ENCODE peak calls at places on chromosome 13, in six cellular contexts. I is neural crest cell; L is fibroblast of lung; U is activated CD4-positive, CD25-positive, alpha-beta regulatory T cell; F is suprapubic skin; G is A549. B is an unnamed sample.

GRCh38 chr13:73039201-73040108 is 19.4 kb upstream of the KLF5 start:
- DNase-seq in F (no peak), G (no peak), I (no peak), U (no peak), L (no peak), B (no peak)

GRCh38 chr13:74200081-74200480 is 65.9 kb upstream of the KLF12 start:
- DNase-seq in I (no peak), U (no peak), F (no peak), L (peak; percentile 66), G (no peak), B (no peak)

GRCh38 chr13:26558074-26558805 is 757 bp downstream of the WASF3 start:
- DNase-seq in G (no peak), F (no peak), U (no peak), L (peak; percentile 26), I (peak; percentile 16), B (no peak)

GRCh38 chr13:51729853-51730553 is 74.0 kb downstream of the DHRS12 start:
- DNase-seq in G (no peak), F (peak; percentile 83), L (peak; percentile 88), I (no peak), U (no peak), B (no peak)

GRCh38 chr13:113970810-113971470 is 2.9 kb downstream of the C13orf46 start:
- DNase-seq in G (no peak), I (no peak), U (no peak), L (peak; percentile 70), F (no peak), B (no peak)

GRCh38 chr13:60148918-60149317 is 14.8 kb downstream of the DIAPH3 start:
- DNase-seq in F (no peak), L (no peak), I (no peak), U (no peak), G (no peak), B (no peak)

GRCh38 chr13:109333893-109334651 is 452.3 kb downstream of the IRS2 start:
- DNase-seq in L (no peak), I (no peak), F (no peak), U (no peak), G (no peak), B (no peak)

GRCh38 chr13:27578121-27579030 is 42.0 kb downstream of the LNX2 start:
- DNase-seq in I (no peak), U (no peak), L (peak; percentile 17), G (peak; percentile 2), F (no peak), B (no peak)

GRCh38 chr13:50403311-50403710 is 388.1 kb downstream of the KCNRG start:
- DNase-seq in U (no peak), I (no peak), G (no peak), F (no peak), L (no peak), B (no peak)

GRCh38 chr13:47215741-47216140 is 318.9 kb upstream of the HTR2A start:
- DNase-seq in L (peak; percentile 96), G (no peak), F (no peak), U (no peak), I (no peak), B (no peak)

GRCh38 chr13:111120913-111121312 is 5.8 kb downstream of the ARHGEF7 start:
- DNase-seq in F (no peak), I (no peak), G (no peak), U (no peak), L (no peak), B (no peak)

GRCh38 chr13:113897161-113897560 is 33.3 kb upstream of the GAS6 start:
- DNase-seq in G (peak; percentile 4), F (no peak), L (peak; percentile 99), I (no peak), U (no peak), B (peak; percentile 86)

GRCh38 chr13:41040584-41041334 is 20.6 kb upstream of the WBP4 start:
- DNase-seq in F (no peak), L (peak; percentile 16), G (no peak), I (no peak), U (no peak), B (no peak)

GRCh38 chr13:78160793-78161192 is 242.2 kb upstream of the EDNRB start:
- DNase-seq in I (no peak), F (no peak), G (no peak), U (no peak), L (peak; percentile 84), B (no peak)

GRCh38 chr13:78131811-78132210 is 213.2 kb upstream of the EDNRB start:
- DNase-seq in I (no peak), U (no peak), L (no peak), F (no peak), G (no peak), B (no peak)

GRCh38 chr13:43786766-43787517 is at the start of gene ENOX1:
- DNase-seq in F (peak; percentile 80), L (peak; percentile 72), G (peak; percentile 13), U (no peak), I (peak; percentile 56), B (peak; percentile 92)

GRCh38 chr13:49443327-49443688 is 556 bp downstream of the CAB39L start:
- DNase-seq in L (peak; percentile 36), G (no peak), F (no peak), I (no peak), U (no peak), B (no peak)

GRCh38 chr13:96229356-96229755 is 139.4 kb downstream of the HS6ST3 start:
- DNase-seq in U (no peak), I (no peak), L (no peak), G (no peak), F (no peak), B (no peak)

GRCh38 chr13:90375851-90376250 is 971.6 kb upstream of the MIR17HG start:
- DNase-seq in L (peak; percentile 30), I (no peak), U (no peak), G (no peak), F (no peak), B (no peak)

GRCh38 chr13:113140677-113141590 is 17.5 kb upstream of the PROZ start:
- DNase-seq in F (no peak), I (no peak), L (no peak), G (no peak), U (no peak), B (no peak)

GRCh38 chr13:114161644-114162532 is 17.2 kb upstream of the CFAP97D2 start:
- DNase-seq in U (no peak), G (no peak), I (no peak), F (no peak), L (peak; percentile 34), B (no peak)

GRCh38 chr13:21703846-21704245 is 33.0 kb downstream of the FGF9 start:
- DNase-seq in U (no peak), I (no peak), L (no peak), G (no peak), F (no peak), B (no peak)

GRCh38 chr13:83853771-83854170 is 28.5 kb downstream of the SLITRK1 start:
- DNase-seq in I (no peak), L (no peak), G (no peak), U (no peak), F (no peak), B (no peak)

GRCh38 chr13:74770361-74770760 is 636.2 kb upstream of the KLF12 start:
- DNase-seq in G (no peak), I (no peak), L (peak; percentile 94), F (no peak), U (no peak), B (no peak)